ENCODE peak calls at places on chromosomes 5 and 9, in six cellular contexts. K, R, V, Z, X and N are unnamed samples.

GRCh38 chr5:133121080-133121479 is 69.3 kb downstream of the HSPA4 start:
- DNase-seq in K (peak), R (no peak), V (no peak), Z (no peak), X (no peak), N (no peak)

GRCh38 chr5:64766105-64766504 is 2.4 kb downstream of the SREK1IP1 start:
- DNase-seq in K (peak), R (no peak), V (peak), Z (no peak), X (peak), N (peak)

GRCh38 chr9:34169125-34169524 is 9.7 kb upstream of the UBAP1 start:
- DNase-seq in K (no peak), R (no peak), V (no peak), Z (no peak), X (no peak), N (no peak)

GRCh38 chr5:170232786-170233185 is at the start of gene C5orf58:
- DNase-seq in K (no peak), R (no peak), V (no peak), Z (no peak), X (no peak), N (no peak)

GRCh38 chr9:117720555-117720954 is 16.4 kb downstream of the TLR4 start:
- DNase-seq in K (no peak), R (no peak), V (no peak), Z (no peak), X (peak), N (no peak)

GRCh38 chr5:58156977-58157701 is 302.7 kb downstream of the PLK2 start:
- DNase-seq in K (peak), R (peak), V (no peak), Z (no peak), X (peak), N (peak)

GRCh38 chr9:97983524-97984187 is 515 bp downstream of the ANP32B start:
- DNase-seq in K (peak), R (peak), V (no peak), Z (no peak), X (peak), N (peak)

GRCh38 chr5:107388111-107388861 is 282.5 kb downstream of the EFNA5 start:
- DNase-seq in K (peak), R (no peak), V (no peak), Z (peak), X (peak), N (peak)

GRCh38 chr9:92033307-92033706 is 81.9 kb downstream of the SPTLC1 start:
- DNase-seq in K (no peak), R (no peak), V (no peak), Z (no peak), X (no peak), N (no peak)

GRCh38 chr9:92030367-92030766 is 80.3 kb upstream of the ROR2 start:
- DNase-seq in K (no peak), R (no peak), V (no peak), Z (no peak), X (no peak), N (no peak)

GRCh38 chr9:92032891-92033290 is 82.3 kb downstream of the SPTLC1 start:
- DNase-seq in K (no peak), R (no peak), V (no peak), Z (no peak), X (no peak), N (peak)

GRCh38 chr9:92026206-92027002 is 76.4 kb upstream of the ROR2 start:
- DNase-seq in K (no peak), R (no peak), V (no peak), Z (no peak), X (no peak), N (no peak)

DNA sequence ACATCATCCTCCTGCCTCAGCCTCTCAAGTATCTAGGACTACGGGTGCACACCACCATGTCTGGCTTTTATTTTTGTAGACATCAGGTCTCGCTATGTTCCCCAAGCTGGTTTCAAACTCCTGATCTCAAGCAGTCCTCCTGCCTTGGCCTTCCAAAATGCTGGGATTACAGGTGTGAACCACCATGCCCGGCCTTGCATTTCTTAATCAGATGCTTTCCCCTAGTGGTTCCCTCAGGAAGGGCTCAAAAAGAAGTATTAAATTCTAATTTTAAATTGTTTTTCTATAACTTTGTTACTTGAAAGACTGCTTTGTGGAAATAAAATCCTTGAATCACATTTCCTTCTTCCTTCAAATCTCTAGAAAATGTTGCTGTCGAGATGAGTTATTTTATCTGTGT is 79.5 kb upstream of the ROR2 start:
- DNase-seq in K (no peak), R (no peak), V (no peak), Z (no peak), X (no peak), N (no peak)
- TF ChIP-seq CTCF in K (no peak), R (peak), V (no peak), Z (no peak), X (peak), N (peak)

DNA sequence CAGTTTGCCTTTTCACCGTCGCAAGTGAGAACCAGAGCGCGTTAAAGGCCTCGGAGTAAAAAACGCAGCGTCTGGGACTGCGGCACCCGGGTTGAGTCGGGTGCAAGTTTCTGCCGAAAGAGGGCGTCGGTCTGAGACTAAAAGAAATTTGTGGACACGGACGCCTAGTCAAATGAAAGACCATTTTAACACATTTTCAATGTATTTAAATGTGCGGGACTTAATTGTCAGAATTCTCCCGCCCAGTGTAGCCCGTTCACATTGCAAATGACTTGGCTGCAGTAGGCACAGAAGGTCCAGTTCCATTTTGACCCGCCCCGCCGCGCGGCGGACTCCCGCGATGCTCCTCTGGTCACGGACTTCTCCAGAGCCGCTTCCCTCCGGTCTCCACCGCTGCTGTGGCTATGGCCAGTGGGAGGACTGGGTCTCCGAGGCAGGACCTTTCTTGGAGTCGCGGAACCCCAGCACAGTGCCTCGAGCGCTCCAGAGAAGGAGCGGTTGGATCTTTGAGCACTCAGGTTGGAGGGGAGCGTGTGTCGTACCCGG is 1.3 kb upstream of the NPR3 start:
- DNase-seq in K (peak), R (peak), V (peak), Z (no peak), X (peak), N (peak)
- TF ChIP-seq EZH2 in K (no peak), R (peak), V (no peak), Z (no peak), X (no peak), N (no peak)

DNA sequence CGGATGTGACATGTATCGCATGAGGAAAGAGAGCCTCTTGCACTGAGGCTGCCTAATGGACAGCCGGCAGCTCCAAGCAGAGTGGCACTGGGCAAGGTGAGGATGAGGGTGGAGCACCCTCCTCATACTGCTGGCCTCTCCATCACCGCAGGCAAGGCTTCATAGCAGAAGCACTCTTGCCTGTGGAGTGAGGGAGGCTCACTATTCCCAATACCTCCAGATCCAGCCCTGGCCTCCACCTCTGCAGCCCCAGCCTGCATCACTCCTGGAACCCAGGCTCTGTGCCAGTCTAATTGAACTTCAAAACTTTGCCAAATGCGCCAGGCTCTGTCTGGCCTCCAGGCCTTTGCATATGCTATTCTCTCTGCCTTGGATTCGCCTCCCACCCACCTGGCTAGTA is 29.7 kb upstream of the ARAP3 start:
- DNase-seq in K (no peak), R (no peak), V (no peak), Z (no peak), X (no peak), N (no peak)
- TF ChIP-seq CTCF in K (no peak), R (no peak), V (no peak), Z (no peak), X (no peak), N (no peak)

DNA sequence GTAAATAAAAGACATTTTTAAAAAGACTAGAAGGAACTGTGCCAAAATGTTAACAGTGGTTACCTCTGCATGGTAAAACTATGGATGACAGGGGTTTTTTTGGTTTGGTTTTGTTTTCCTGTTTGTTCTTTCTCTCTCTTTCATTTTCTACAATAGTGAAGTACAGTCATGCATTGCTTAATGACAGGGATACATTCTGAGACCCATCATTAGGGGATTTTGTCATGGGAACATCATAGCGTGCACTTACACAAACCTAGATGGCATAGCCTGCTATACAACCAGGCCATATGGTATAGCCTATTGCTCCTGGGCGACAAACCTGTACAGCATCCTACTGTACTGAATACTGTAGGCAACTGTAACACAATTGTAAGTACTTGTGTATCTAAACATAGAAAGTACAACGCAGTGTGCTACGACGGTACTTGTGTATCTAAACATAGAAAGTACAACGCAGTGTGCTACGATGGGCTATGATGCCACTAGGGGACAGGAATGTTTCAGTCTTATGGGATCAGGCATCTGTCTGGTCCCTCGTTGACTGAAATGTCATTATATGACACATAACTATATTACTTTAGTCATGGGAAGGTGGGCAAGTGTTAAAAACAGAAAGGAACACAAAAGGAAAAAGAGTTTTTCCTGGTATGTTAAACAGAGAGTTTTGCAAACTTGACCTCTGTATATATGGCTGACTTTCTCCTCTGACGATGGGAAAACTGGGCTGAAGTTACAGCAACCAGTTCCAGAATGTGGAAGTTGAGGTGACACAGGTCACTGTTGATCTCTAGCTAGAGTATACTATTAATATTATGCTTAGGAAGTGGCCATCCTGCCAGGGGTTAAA is 7.4 kb upstream of the ADAM19 start:
- DNase-seq in K (no peak), R (no peak), V (no peak), Z (no peak), X (no peak), N (no peak)
- TF ChIP-seq EZH2 in K (no peak), R (no peak), V (no peak), Z (no peak), X (no peak), N (no peak)

GRCh38 chr5:141716009-141716408 is 34.0 kb upstream of the ARAP3 start:
- DNase-seq in K (no peak), R (no peak), V (no peak), Z (no peak), X (no peak), N (peak)

GRCh38 chr5:141717043-141717442 is 35.0 kb upstream of the ARAP3 start:
- DNase-seq in K (peak), R (no peak), V (no peak), Z (no peak), X (no peak), N (no peak)

GRCh38 chr5:141714542-141715303 is 32.7 kb upstream of the ARAP3 start:
- DNase-seq in K (no peak), R (no peak), V (no peak), Z (no peak), X (no peak), N (peak)

GRCh38 chr5:141716468-141716867 is 34.4 kb upstream of the ARAP3 start:
- DNase-seq in K (no peak), R (no peak), V (no peak), Z (no peak), X (no peak), N (no peak)

GRCh38 chr5:141715340-141715905 is 33.4 kb upstream of the ARAP3 start:
- DNase-seq in K (no peak), R (no peak), V (no peak), Z (no peak), X (no peak), N (peak)
- TF ChIP-seq CTCF in K (no peak), R (no peak), V (no peak), Z (no peak), X (no peak), N (no peak)

GRCh38 chr9:113350338-113350672 is 964 bp downstream of the BSPRY start:
- DNase-seq in K (no peak), R (no peak), V (no peak), Z (no peak), X (no peak), N (no peak)
- TF ChIP-seq EZH2 in K (peak), R (peak), V (no peak), Z (no peak), X (no peak), N (peak)